ENCODE peak calls at places on chromosomes 4 and X, in eight cellular contexts. One of them, this sample, is unnamed.

GRCh38 chrX:21885568-21885967 is 29.8 kb downstream of the YY2 start:
- DNase-seq in uterus: no peak
- DNase-seq in D341Med: no peak
- DNase-seq in right lobe of liver: no peak
- DNase-seq in activated naive CD8-positive, alpha-beta T cell treated with anti-CD3 and anti-CD28 coated beads for 36 hours: no peak
- DNase-seq in Panc1: no peak
- DNase-seq in pons: no peak
- DNase-seq in sciatic nerve: no peak
- DNase-seq in this sample: no peak

GRCh38 chrX:118459494-118459893 is 36.1 kb upstream of the DOCK11 start:
- DNase-seq in sciatic nerve: no peak
- DNase-seq in activated naive CD8-positive, alpha-beta T cell treated with anti-CD3 and anti-CD28 coated beads for 36 hours: peak
- DNase-seq in uterus: no peak
- DNase-seq in Panc1: peak
- DNase-seq in D341Med: peak
- DNase-seq in right lobe of liver: peak
- DNase-seq in pons: peak
- DNase-seq in this sample: peak

GRCh38 chr4:39899291-39899690 is 78.4 kb downstream of the PDS5A start:
- DNase-seq in D341Med: no peak
- DNase-seq in Panc1: no peak
- DNase-seq in pons: no peak
- DNase-seq in sciatic nerve: no peak
- DNase-seq in right lobe of liver: no peak
- DNase-seq in uterus: no peak
- DNase-seq in activated naive CD8-positive, alpha-beta T cell treated with anti-CD3 and anti-CD28 coated beads for 36 hours: no peak
- DNase-seq in this sample: no peak

GRCh38 chr4:88599298-88599697 is 7.0 kb downstream of the HERC3 start:
- DNase-seq in uterus: no peak
- DNase-seq in pons: peak
- DNase-seq in D341Med: no peak
- DNase-seq in sciatic nerve: no peak
- DNase-seq in Panc1: no peak
- DNase-seq in right lobe of liver: no peak
- DNase-seq in activated naive CD8-positive, alpha-beta T cell treated with anti-CD3 and anti-CD28 coated beads for 36 hours: no peak
- DNase-seq in this sample: no peak

GRCh38 chr4:99657801-99658200 is at the start of gene C4orf54:
- DNase-seq in right lobe of liver: no peak
- DNase-seq in uterus: no peak
- DNase-seq in pons: no peak
- DNase-seq in activated naive CD8-positive, alpha-beta T cell treated with anti-CD3 and anti-CD28 coated beads for 36 hours: no peak
- DNase-seq in D341Med: no peak
- DNase-seq in sciatic nerve: no peak
- DNase-seq in Panc1: no peak
- DNase-seq in this sample: no peak

GRCh38 chr4:184498598-184498997 is 24.2 kb upstream of the IRF2 start:
- DNase-seq in uterus: no peak
- DNase-seq in D341Med: no peak
- DNase-seq in right lobe of liver: no peak
- DNase-seq in activated naive CD8-positive, alpha-beta T cell treated with anti-CD3 and anti-CD28 coated beads for 36 hours: no peak
- DNase-seq in sciatic nerve: no peak
- DNase-seq in Panc1: no peak
- DNase-seq in pons: no peak
- DNase-seq in this sample: no peak

GRCh38 chrX:72366178-72366577 is 60.5 kb upstream of the CITED1 start:
- DNase-seq in Panc1: no peak
- DNase-seq in right lobe of liver: no peak
- DNase-seq in pons: no peak
- DNase-seq in sciatic nerve: no peak
- DNase-seq in D341Med: no peak
- DNase-seq in uterus: no peak
- DNase-seq in activated naive CD8-positive, alpha-beta T cell treated with anti-CD3 and anti-CD28 coated beads for 36 hours: no peak
- DNase-seq in this sample: no peak

GRCh38 chr4:184472540-184473264 is 1.6 kb downstream of the IRF2 start:
- DNase-seq in D341Med: peak
- DNase-seq in Panc1: no peak
- DNase-seq in uterus: peak
- DNase-seq in activated naive CD8-positive, alpha-beta T cell treated with anti-CD3 and anti-CD28 coated beads for 36 hours: peak
- DNase-seq in sciatic nerve: peak
- DNase-seq in pons: peak
- DNase-seq in right lobe of liver: peak
- DNase-seq in this sample: peak

GRCh38 chr4:168221298-168221697 is 97.3 kb downstream of the DDX60 start:
- DNase-seq in Panc1: no peak
- DNase-seq in pons: no peak
- DNase-seq in D341Med: no peak
- DNase-seq in activated naive CD8-positive, alpha-beta T cell treated with anti-CD3 and anti-CD28 coated beads for 36 hours: no peak
- DNase-seq in right lobe of liver: no peak
- DNase-seq in sciatic nerve: no peak
- DNase-seq in uterus: no peak
- DNase-seq in this sample: no peak

GRCh38 chr4:1207157-1207470 is 34.7 kb upstream of the SPON2 start:
- DNase-seq in sciatic nerve: peak
- DNase-seq in uterus: peak
- DNase-seq in pons: no peak
- DNase-seq in activated naive CD8-positive, alpha-beta T cell treated with anti-CD3 and anti-CD28 coated beads for 36 hours: no peak
- DNase-seq in D341Med: no peak
- DNase-seq in Panc1: no peak
- DNase-seq in right lobe of liver: no peak
- DNase-seq in this sample: no peak

GRCh38 chr4:184448828-184449227 is 25.5 kb downstream of the IRF2 start:
- DNase-seq in right lobe of liver: peak
- DNase-seq in uterus: peak
- DNase-seq in sciatic nerve: no peak
- DNase-seq in activated naive CD8-positive, alpha-beta T cell treated with anti-CD3 and anti-CD28 coated beads for 36 hours: peak
- DNase-seq in Panc1: no peak
- DNase-seq in D341Med: no peak
- DNase-seq in pons: peak
- DNase-seq in this sample: no peak

GRCh38 chr4:164383187-164384181 is 370.4 kb upstream of the SMIM31 start:
- DNase-seq in right lobe of liver: no peak
- DNase-seq in uterus: peak
- DNase-seq in Panc1: no peak
- DNase-seq in activated naive CD8-positive, alpha-beta T cell treated with anti-CD3 and anti-CD28 coated beads for 36 hours: peak
- DNase-seq in sciatic nerve: peak
- DNase-seq in D341Med: peak
- DNase-seq in pons: peak
- DNase-seq in this sample: no peak

GRCh38 chr4:148076964-148077363 is 345.1 kb downstream of the ARHGAP10 start:
- DNase-seq in pons: no peak
- DNase-seq in activated naive CD8-positive, alpha-beta T cell treated with anti-CD3 and anti-CD28 coated beads for 36 hours: no peak
- DNase-seq in D341Med: no peak
- DNase-seq in sciatic nerve: no peak
- DNase-seq in Panc1: no peak
- DNase-seq in right lobe of liver: no peak
- DNase-seq in uterus: no peak
- DNase-seq in this sample: no peak

GRCh38 chrX:50813843-50814661 is at the start of gene SHROOM4:
- DNase-seq in D341Med: peak
- DNase-seq in sciatic nerve: peak
- DNase-seq in uterus: peak
- DNase-seq in pons: peak
- DNase-seq in activated naive CD8-positive, alpha-beta T cell treated with anti-CD3 and anti-CD28 coated beads for 36 hours: no peak
- DNase-seq in right lobe of liver: peak
- DNase-seq in Panc1: no peak
- DNase-seq in this sample: no peak

GRCh38 chrX:50436797-50437196 is 33.8 kb downstream of the DGKK start:
- DNase-seq in D341Med: no peak
- DNase-seq in pons: no peak
- DNase-seq in right lobe of liver: no peak
- DNase-seq in Panc1: no peak
- DNase-seq in sciatic nerve: no peak
- DNase-seq in uterus: no peak
- DNase-seq in activated naive CD8-positive, alpha-beta T cell treated with anti-CD3 and anti-CD28 coated beads for 36 hours: no peak
- DNase-seq in this sample: no peak

GRCh38 chrX:151000901-151001301 is 17.8 kb downstream of the HMGB3 start:
- DNase-seq in Panc1: no peak
- DNase-seq in pons: no peak
- DNase-seq in uterus: no peak
- DNase-seq in right lobe of liver: no peak
- DNase-seq in activated naive CD8-positive, alpha-beta T cell treated with anti-CD3 and anti-CD28 coated beads for 36 hours: no peak
- DNase-seq in sciatic nerve: no peak
- DNase-seq in D341Med: no peak
- DNase-seq in this sample: no peak

GRCh38 chr4:98845960-98846359 is 83.0 kb downstream of the EIF4E start:
- DNase-seq in sciatic nerve: no peak
- DNase-seq in right lobe of liver: no peak
- DNase-seq in pons: no peak
- DNase-seq in Panc1: no peak
- DNase-seq in uterus: no peak
- DNase-seq in activated naive CD8-positive, alpha-beta T cell treated with anti-CD3 and anti-CD28 coated beads for 36 hours: no peak
- DNase-seq in D341Med: no peak
- DNase-seq in this sample: no peak

GRCh38 chrX:45077748-45078424 is 122.8 kb downstream of the DIPK2B start:
- DNase-seq in sciatic nerve: no peak
- DNase-seq in pons: peak
- DNase-seq in uterus: no peak
- DNase-seq in Panc1: no peak
- DNase-seq in right lobe of liver: no peak
- DNase-seq in activated naive CD8-positive, alpha-beta T cell treated with anti-CD3 and anti-CD28 coated beads for 36 hours: no peak
- DNase-seq in D341Med: no peak
- DNase-seq in this sample: peak

GRCh38 chrX:149151805-149152757 is 353.0 kb downstream of the IDS start:
- DNase-seq in pons: no peak
- DNase-seq in activated naive CD8-positive, alpha-beta T cell treated with anti-CD3 and anti-CD28 coated beads for 36 hours: no peak
- DNase-seq in Panc1: no peak
- DNase-seq in right lobe of liver: no peak
- DNase-seq in sciatic nerve: no peak
- DNase-seq in D341Med: no peak
- DNase-seq in uterus: no peak
- DNase-seq in this sample: no peak

GRCh38 chr4:176149680-176150079 is 45.7 kb downstream of the SPATA4 start:
- DNase-seq in right lobe of liver: no peak
- DNase-seq in activated naive CD8-positive, alpha-beta T cell treated with anti-CD3 and anti-CD28 coated beads for 36 hours: no peak
- DNase-seq in D341Med: no peak
- DNase-seq in pons: no peak
- DNase-seq in Panc1: no peak
- DNase-seq in uterus: no peak
- DNase-seq in sciatic nerve: no peak
- DNase-seq in this sample: no peak

GRCh38 chr4:28373601-28374000 is 1513.0 kb downstream of the STIM2 start:
- DNase-seq in Panc1: no peak
- DNase-seq in sciatic nerve: no peak
- DNase-seq in uterus: no peak
- DNase-seq in pons: no peak
- DNase-seq in right lobe of liver: no peak
- DNase-seq in activated naive CD8-positive, alpha-beta T cell treated with anti-CD3 and anti-CD28 coated beads for 36 hours: no peak
- DNase-seq in D341Med: no peak
- DNase-seq in this sample: no peak

GRCh38 chrX:16711219-16712115 is 1.0 kb downstream of the CTPS2 start:
- DNase-seq in Panc1: no peak
- DNase-seq in pons: no peak
- DNase-seq in right lobe of liver: no peak
- DNase-seq in sciatic nerve: no peak
- DNase-seq in uterus: no peak
- DNase-seq in activated naive CD8-positive, alpha-beta T cell treated with anti-CD3 and anti-CD28 coated beads for 36 hours: peak
- DNase-seq in D341Med: no peak
- DNase-seq in this sample: no peak

GRCh38 chr4:100782356-100782755 is 264.5 kb upstream of the EMCN start:
- DNase-seq in activated naive CD8-positive, alpha-beta T cell treated with anti-CD3 and anti-CD28 coated beads for 36 hours: no peak
- DNase-seq in D341Med: no peak
- DNase-seq in pons: no peak
- DNase-seq in right lobe of liver: no peak
- DNase-seq in sciatic nerve: no peak
- DNase-seq in Panc1: no peak
- DNase-seq in uterus: no peak
- DNase-seq in this sample: no peak

GRCh38 chrX:65643786-65644111 is 23.7 kb upstream of the MSN start:
- DNase-seq in Panc1: no peak
- DNase-seq in activated naive CD8-positive, alpha-beta T cell treated with anti-CD3 and anti-CD28 coated beads for 36 hours: no peak
- DNase-seq in uterus: no peak
- DNase-seq in D341Med: no peak
- DNase-seq in sciatic nerve: no peak
- DNase-seq in pons: no peak
- DNase-seq in right lobe of liver: no peak
- DNase-seq in this sample: no peak